ENCODE peak calls at places on chromosome 13, in seven cellular contexts. G is hepatocyte; D is ovary; M is lung; C is CD4-positive, CD25-positive, alpha-beta regulatory T cell; S is OCI-LY7; H is esophagus squamous epithelium. X is an unnamed sample.

GRCh38 chr13:27012482-27013197 is 159.0 kb downstream of the USP12 start:
- DNase-seq in G (no peak), D (no peak), M (no peak), C (no peak), S (no peak), H (no peak), X (no peak)

GRCh38 chr13:34730966-34731365 is 211.1 kb upstream of the NBEA start:
- DNase-seq in G (no peak), D (no peak), M (no peak), C (no peak), S (no peak), H (no peak), X (no peak)

GRCh38 chr13:91216928-91217700 is 130.4 kb upstream of the MIR17HG start:
- DNase-seq in G (no peak), D (no peak), M (no peak), C (no peak), S (no peak), H (no peak), X (no peak)

GRCh38 chr13:92716749-92717148 is 509.9 kb upstream of the GPC6 start:
- DNase-seq in G (no peak), D (no peak), M (no peak), C (no peak), S (no peak), H (no peak), X (peak; percentile 37)

GRCh38 chr13:105665284-105665683 is 870.2 kb downstream of the EFNB2 start:
- DNase-seq in G (no peak), D (no peak), M (no peak), C (no peak), S (no peak), H (no peak), X (no peak)

GRCh38 chr13:26557393-26558073 is at the start of gene WASF3:
- DNase-seq in G (peak; percentile 97), D (peak; percentile 95), M (peak; percentile 92), C (no peak), S (peak; percentile 60), H (no peak), X (peak; percentile 77)

GRCh38 chr13:23724196-23724970 is 154.2 kb downstream of the TNFRSF19 start:
- DNase-seq in G (no peak), D (no peak), M (no peak), C (no peak), S (no peak), H (no peak), X (no peak)

GRCh38 chr13:25046985-25047660 is 48.8 kb upstream of the PABPC3 start:
- DNase-seq in G (peak; percentile 43), D (no peak), M (no peak), C (no peak), S (no peak), H (no peak), X (peak; percentile 61)

GRCh38 chr13:113437408-113438010 is 15.8 kb downstream of the ADPRHL1 start:
- DNase-seq in G (no peak), D (no peak), M (no peak), C (no peak), S (no peak), H (no peak), X (peak; percentile 5)

GRCh38 chr13:113364371-113364932 is 522 bp upstream of the GRTP1 start:
- DNase-seq in G (no peak), D (no peak), M (no peak), C (no peak), S (no peak), H (no peak), X (no peak)

GRCh38 chr13:73372691-73373627 is 314.2 kb downstream of the KLF5 start:
- DNase-seq in G (no peak), D (no peak), M (no peak), C (no peak), S (no peak), H (no peak), X (no peak)

GRCh38 chr13:39663508-39663907 is 8.0 kb downstream of the COG6 start:
- DNase-seq in G (no peak), D (no peak), M (no peak), C (no peak), S (no peak), H (no peak), X (no peak)

GRCh38 chr13:105159794-105160193 is 1375.7 kb downstream of the EFNB2 start:
- DNase-seq in G (no peak), D (no peak), M (no peak), C (no peak), S (no peak), H (no peak), X (no peak)

GRCh38 chr13:106337096-106337495 is 198.4 kb downstream of the EFNB2 start:
- DNase-seq in G (no peak), D (no peak), M (no peak), C (no peak), S (no peak), H (no peak), X (no peak)

GRCh38 chr13:50580684-50581305 is 262.7 kb downstream of the DLEU7 start:
- DNase-seq in G (no peak), D (no peak), M (no peak), C (no peak), S (no peak), H (no peak), X (no peak)

GRCh38 chr13:112700291-112701060 is 10.6 kb downstream of the ATP11A start:
- DNase-seq in G (no peak), D (no peak), M (no peak), C (no peak), S (no peak), H (no peak), X (no peak)

GRCh38 chr13:63305641-63306133 is 1890.0 kb upstream of the PCDH20 start:
- DNase-seq in G (no peak), D (no peak), M (no peak), C (no peak), S (no peak), H (no peak), X (no peak)

GRCh38 chr13:57123660-57124059 is 17.1 kb upstream of the PRR20A start:
- DNase-seq in G (no peak), D (peak; percentile 18), M (no peak), C (no peak), S (no peak), H (no peak), X (no peak)

GRCh38 chr13:111460548-111461444 is 140.4 kb downstream of the TEX29 start:
- DNase-seq in G (peak; percentile 68), D (peak; percentile 25), M (no peak), C (no peak), S (peak; percentile 3), H (no peak), X (peak; percentile 72)

GRCh38 chr13:30851697-30852096 is 54.4 kb upstream of the MEDAG start:
- DNase-seq in G (no peak), D (no peak), M (no peak), C (no peak), S (peak; percentile 36), H (no peak), X (no peak)

GRCh38 chr13:112651750-112652511 is 37.9 kb upstream of the ATP11A start:
- DNase-seq in G (no peak), D (no peak), M (no peak), C (no peak), S (no peak), H (no peak), X (no peak)

GRCh38 chr13:95411641-95412040 is 110.4 kb upstream of the ABCC4 start:
- DNase-seq in G (no peak), D (no peak), M (no peak), C (no peak), S (no peak), H (no peak), X (no peak)

GRCh38 chr13:28568286-28568685 is 73.4 kb upstream of the FLT1 start:
- DNase-seq in G (peak; percentile 37), D (no peak), M (peak; percentile 40), C (no peak), S (no peak), H (no peak), X (no peak)

DNA sequence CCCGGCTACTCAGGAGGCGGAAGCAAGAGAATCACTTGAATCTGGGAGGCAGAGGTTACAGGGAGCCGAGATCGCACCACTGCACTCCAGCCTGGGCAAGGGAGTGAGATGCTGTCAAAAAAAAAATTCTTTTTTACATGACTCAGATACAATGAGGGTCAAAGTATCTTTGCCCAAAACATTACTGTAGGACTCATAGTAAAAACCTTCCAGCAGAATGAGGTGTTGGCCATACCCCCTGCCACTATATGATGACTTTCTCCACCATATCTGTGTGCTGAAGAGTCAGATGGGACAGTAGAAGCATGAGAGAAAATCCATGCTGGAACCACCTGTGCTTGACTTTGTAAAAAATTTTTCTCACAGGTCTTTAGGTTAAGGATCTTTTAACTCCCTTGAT is 86.7 kb downstream of the COL4A2 start:
- DNase-seq in G (no peak), D (no peak), M (no peak), C (no peak), S (no peak), H (no peak), X (no peak)
- H3K4me1 ChIP-seq in G (peaks cover 12% of the 10 kb centered on the region), D (peaks cover 20% of the 10 kb centered on the region), M (peaks cover 21% of the 10 kb centered on the region), C (no peaks in the 10 kb centered on the region), S (no peaks in the 10 kb centered on the region), H (peaks cover 28% of the 10 kb centered on the region), X (peaks cover 95% of the 10 kb centered on the region)

GRCh38 chr13:110346661-110347067 is 39.6 kb downstream of the COL4A2 start:
- DNase-seq in G (no peak), D (no peak), M (no peak), C (no peak), S (no peak), H (no peak), X (no peak)

GRCh38 chr13:110348309-110348625 is 41.2 kb downstream of the COL4A2 start:
- DNase-seq in G (no peak), D (no peak), M (no peak), C (no peak), S (no peak), H (no peak), X (no peak)

GRCh38 chr13:110348751-110349150 is 41.7 kb downstream of the COL4A2 start:
- DNase-seq in G (no peak), D (no peak), M (no peak), C (no peak), S (no peak), H (no peak), X (no peak)

GRCh38 chr13:110347088-110347487 is 40.0 kb downstream of the COL4A2 start:
- DNase-seq in G (no peak), D (no peak), M (no peak), C (no peak), S (no peak), H (no peak), X (no peak)

GRCh38 chr13:110347535-110348308 is 40.6 kb downstream of the COL4A2 start:
- DNase-seq in G (no peak), D (no peak), M (no peak), C (no peak), S (no peak), H (no peak), X (peak; percentile 97)
- H3K27ac ChIP-seq in G (no peak overlapping the region), D (no peak overlapping the region), M (peak overlapping the region; percentile 89), C (no peak overlapping the region), S (no peak overlapping the region), H (peak overlapping the region; percentile 52), X (peak overlapping the region; percentile 83)

GRCh38 chr13:99522288-99522687 is 21.0 kb downstream of the TM9SF2 start:
- DNase-seq in G (no peak), D (no peak), M (no peak), C (no peak), S (no peak), H (no peak), X (no peak)
- H3K36me3 ChIP-seq in G (peaks cover 3% of the 10 kb centered on the region), D (no peaks in the 10 kb centered on the region), M (peaks cover 15% of the 10 kb centered on the region), C (peaks cover 79% of the 10 kb centered on the region), S (peaks cover 35% of the 10 kb centered on the region), H (peaks cover 10% of the 10 kb centered on the region), X (peaks cover 94% of the 10 kb centered on the region)

DNA sequence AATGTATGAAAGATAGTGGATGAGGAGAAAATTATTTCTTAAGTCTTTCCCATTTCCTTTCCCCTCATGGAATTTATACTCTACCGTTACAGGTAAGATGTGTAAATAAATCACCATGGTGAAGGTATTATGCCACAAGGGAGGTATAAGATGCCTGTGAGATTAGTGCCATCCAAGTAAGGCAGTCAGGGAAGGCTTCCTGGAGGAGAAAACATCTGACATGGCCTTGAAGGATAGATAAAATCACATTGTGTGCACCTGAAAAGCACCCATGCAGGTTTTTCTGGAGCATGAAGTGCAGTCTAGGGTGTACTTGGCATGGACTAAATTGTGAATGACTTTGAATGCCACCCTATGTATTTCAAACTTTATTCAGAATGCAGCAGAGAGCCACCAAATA is 15.3 kb downstream of the MBNL2 start:
- DNase-seq in G (no peak), D (no peak), M (no peak), C (no peak), S (no peak), H (no peak), X (no peak)
- H3K4me1 ChIP-seq in G (peaks cover 49% of the 10 kb centered on the region), D (peaks cover 23% of the 10 kb centered on the region), M (peaks cover 65% of the 10 kb centered on the region), C (peaks cover 8% of the 10 kb centered on the region), S (no peaks in the 10 kb centered on the region), H (peaks cover 99% of the 10 kb centered on the region), X (peaks cover 15% of the 10 kb centered on the region)

X was measured in SJSA1.